ENCODE peak calls at places on chromosomes 7 and 10, in eight cellular contexts. One of them, this sample, is unnamed.

GRCh38 chr10:36650274-36650673 is 475.1 kb upstream of the ANKRD30A start:
- DNase-seq in Panc1: no peak
- DNase-seq in GM06990: no peak
- DNase-seq in neural progenitor cell: no peak
- DNase-seq in OCI-LY7: no peak
- DNase-seq in brain microvascular endothelial cell: no peak
- DNase-seq in Peyer's patch: no peak
- DNase-seq in kidney: no peak
- DNase-seq in this sample: no peak

GRCh38 chr7:124701955-124702354 is 63.6 kb downstream of the GPR37 start:
- DNase-seq in Panc1: no peak
- DNase-seq in GM06990: no peak
- DNase-seq in neural progenitor cell: no peak
- DNase-seq in OCI-LY7: no peak
- DNase-seq in brain microvascular endothelial cell: no peak
- DNase-seq in Peyer's patch: no peak
- DNase-seq in kidney: no peak
- DNase-seq in this sample: no peak

GRCh38 chr7:55150709-55151108 is 131.9 kb downstream of the EGFR start:
- DNase-seq in Panc1: no peak
- DNase-seq in GM06990: no peak
- DNase-seq in neural progenitor cell: no peak
- DNase-seq in OCI-LY7: no peak
- DNase-seq in brain microvascular endothelial cell: no peak
- DNase-seq in Peyer's patch: no peak
- DNase-seq in kidney: no peak
- DNase-seq in this sample: no peak

GRCh38 chr7:77351539-77352004 is 64.6 kb downstream of the GSAP start:
- DNase-seq in Panc1: no peak
- DNase-seq in GM06990: peak; percentile 83
- DNase-seq in neural progenitor cell: no peak
- DNase-seq in OCI-LY7: peak; percentile 59
- DNase-seq in brain microvascular endothelial cell: no peak
- DNase-seq in Peyer's patch: peak; percentile 84
- DNase-seq in kidney: no peak
- DNase-seq in this sample: no peak

GRCh38 chr7:149126662-149127321 is 668 bp upstream of the ZNF425 start:
- DNase-seq in Panc1: no peak
- DNase-seq in GM06990: peak; percentile 81
- DNase-seq in neural progenitor cell: peak; percentile 30
- DNase-seq in OCI-LY7: peak; percentile 69
- DNase-seq in brain microvascular endothelial cell: no peak
- DNase-seq in Peyer's patch: peak; percentile 73
- DNase-seq in kidney: peak; percentile 86
- DNase-seq in this sample: no peak

GRCh38 chr7:4837041-4837813 is 24.6 kb downstream of the PAPOLB start:
- DNase-seq in Panc1: no peak
- DNase-seq in GM06990: no peak
- DNase-seq in neural progenitor cell: no peak
- DNase-seq in OCI-LY7: no peak
- DNase-seq in brain microvascular endothelial cell: peak; percentile 56
- DNase-seq in Peyer's patch: peak; percentile 19
- DNase-seq in kidney: no peak
- DNase-seq in this sample: no peak

GRCh38 chr7:107180378-107180777 is 11.6 kb downstream of the HBP1 start:
- DNase-seq in Panc1: no peak
- DNase-seq in GM06990: no peak
- DNase-seq in neural progenitor cell: no peak
- DNase-seq in OCI-LY7: no peak
- DNase-seq in brain microvascular endothelial cell: peak; percentile 62
- DNase-seq in Peyer's patch: peak; percentile 66
- DNase-seq in kidney: no peak
- DNase-seq in this sample: no peak

GRCh38 chr7:2796358-2797352 is 47.5 kb downstream of the GNA12 start:
- DNase-seq in Panc1: no peak
- DNase-seq in GM06990: no peak
- DNase-seq in neural progenitor cell: no peak
- DNase-seq in OCI-LY7: no peak
- DNase-seq in brain microvascular endothelial cell: peak; percentile 80
- DNase-seq in Peyer's patch: peak; percentile 78
- DNase-seq in kidney: no peak
- DNase-seq in this sample: no peak

GRCh38 chr7:148501707-148502139 is 88.8 kb upstream of the C7orf33 start:
- DNase-seq in Panc1: no peak
- DNase-seq in GM06990: peak; percentile 71
- DNase-seq in neural progenitor cell: peak; percentile 58
- DNase-seq in OCI-LY7: no peak
- DNase-seq in brain microvascular endothelial cell: no peak
- DNase-seq in Peyer's patch: peak; percentile 66
- DNase-seq in kidney: no peak
- DNase-seq in this sample: no peak

GRCh38 chr10:27470890-27471289 is 33.2 kb upstream of the RAB18 start:
- DNase-seq in Panc1: no peak
- DNase-seq in GM06990: no peak
- DNase-seq in neural progenitor cell: peak; percentile 40
- DNase-seq in OCI-LY7: no peak
- DNase-seq in brain microvascular endothelial cell: no peak
- DNase-seq in Peyer's patch: no peak
- DNase-seq in kidney: no peak
- DNase-seq in this sample: no peak

GRCh38 chr7:46352335-46352954 is 431.4 kb upstream of the IGFBP3 start:
- DNase-seq in Panc1: peak; percentile 43
- DNase-seq in GM06990: peak; percentile 26
- DNase-seq in neural progenitor cell: peak; percentile 87
- DNase-seq in OCI-LY7: peak; percentile 25
- DNase-seq in brain microvascular endothelial cell: peak; percentile 65
- DNase-seq in Peyer's patch: peak; percentile 62
- DNase-seq in kidney: no peak
- DNase-seq in this sample: peak; percentile 12

GRCh38 chr7:120793213-120793936 is 64.6 kb downstream of the TSPAN12 start:
- DNase-seq in Panc1: no peak
- DNase-seq in GM06990: no peak
- DNase-seq in neural progenitor cell: no peak
- DNase-seq in OCI-LY7: no peak
- DNase-seq in brain microvascular endothelial cell: no peak
- DNase-seq in Peyer's patch: no peak
- DNase-seq in kidney: no peak
- DNase-seq in this sample: no peak

GRCh38 chr10:91551856-91552255 is 81.0 kb downstream of the PPP1R3C start:
- DNase-seq in Panc1: peak; percentile 33
- DNase-seq in GM06990: no peak
- DNase-seq in neural progenitor cell: peak; percentile 86
- DNase-seq in OCI-LY7: no peak
- DNase-seq in brain microvascular endothelial cell: peak; percentile 65
- DNase-seq in Peyer's patch: peak; percentile 49
- DNase-seq in kidney: peak; percentile 75
- DNase-seq in this sample: no peak

GRCh38 chr10:4947635-4948596 is 15.3 kb upstream of the AKR1C1 start:
- DNase-seq in Panc1: no peak
- DNase-seq in GM06990: no peak
- DNase-seq in neural progenitor cell: no peak
- DNase-seq in OCI-LY7: no peak
- DNase-seq in brain microvascular endothelial cell: peak; percentile 70
- DNase-seq in Peyer's patch: peak; percentile 55
- DNase-seq in kidney: no peak
- DNase-seq in this sample: peak; percentile 88

GRCh38 chr7:142581341-142581740 is 167.9 kb upstream of the PRSS1 start:
- DNase-seq in Panc1: no peak
- DNase-seq in GM06990: peak; percentile 12
- DNase-seq in neural progenitor cell: no peak
- DNase-seq in OCI-LY7: peak; percentile 55
- DNase-seq in brain microvascular endothelial cell: no peak
- DNase-seq in Peyer's patch: no peak
- DNase-seq in kidney: no peak
- DNase-seq in this sample: no peak

GRCh38 chr10:30538086-30538485 is 91.5 kb downstream of the LYZL2 start:
- DNase-seq in Panc1: no peak
- DNase-seq in GM06990: no peak
- DNase-seq in neural progenitor cell: no peak
- DNase-seq in OCI-LY7: no peak
- DNase-seq in brain microvascular endothelial cell: peak; percentile 22
- DNase-seq in Peyer's patch: no peak
- DNase-seq in kidney: no peak
- DNase-seq in this sample: no peak

DNA sequence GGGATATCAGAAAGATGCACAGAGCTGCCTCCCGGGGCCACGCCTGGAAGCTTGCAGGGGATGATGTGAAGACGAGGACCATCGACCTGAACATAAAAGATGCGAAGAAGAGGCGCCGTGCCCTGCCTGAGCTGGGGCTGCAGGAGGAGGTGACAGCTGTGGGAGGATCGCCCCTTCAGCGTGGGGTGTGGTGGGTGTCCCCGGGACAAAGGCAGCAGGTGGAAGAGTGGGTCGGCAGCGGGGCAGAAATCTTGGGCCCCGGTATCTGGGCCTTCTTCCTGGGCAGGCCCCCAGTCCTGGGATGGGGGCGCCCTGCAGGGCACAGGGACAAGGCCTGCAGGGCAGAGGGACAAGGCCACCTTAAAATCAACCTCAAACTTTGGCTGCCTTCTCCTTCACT is 134.9 kb downstream of the OR13A1 start:
- DNase-seq in Panc1: no peak
- DNase-seq in GM06990: no peak
- DNase-seq in neural progenitor cell: no peak
- DNase-seq in OCI-LY7: no peak
- DNase-seq in brain microvascular endothelial cell: no peak
- DNase-seq in Peyer's patch: no peak
- DNase-seq in kidney: no peak
- DNase-seq in this sample: no peak
- TF ChIP-seq CTCF in Panc1: no peak
- TF ChIP-seq CTCF in GM06990: no peak
- TF ChIP-seq CTCF in neural progenitor cell: no peak
- TF ChIP-seq CTCF in OCI-LY7: no peak
- TF ChIP-seq CTCF in brain microvascular endothelial cell: no peak
- TF ChIP-seq CTCF in Peyer's patch: no peak
- TF ChIP-seq CTCF in kidney: no peak
- TF ChIP-seq CTCF in this sample: no peak

GRCh38 chr10:132202070-132202970 is 15.6 kb downstream of the DPYSL4 start:
- DNase-seq in Panc1: no peak
- DNase-seq in GM06990: no peak
- DNase-seq in neural progenitor cell: no peak
- DNase-seq in OCI-LY7: no peak
- DNase-seq in brain microvascular endothelial cell: no peak
- DNase-seq in Peyer's patch: no peak
- DNase-seq in kidney: peak; percentile 60
- DNase-seq in this sample: no peak
- H3K36me3 ChIP-seq in Panc1: no peaks in the 10 kb centered on the region
- H3K36me3 ChIP-seq in GM06990: no peaks in the 10 kb centered on the region
- H3K36me3 ChIP-seq in neural progenitor cell: no peaks in the 10 kb centered on the region
- H3K36me3 ChIP-seq in OCI-LY7: no peaks in the 10 kb centered on the region
- H3K36me3 ChIP-seq in brain microvascular endothelial cell: no peaks in the 10 kb centered on the region
- H3K36me3 ChIP-seq in Peyer's patch: no peaks in the 10 kb centered on the region
- H3K36me3 ChIP-seq in kidney: no peaks in the 10 kb centered on the region
- H3K36me3 ChIP-seq in this sample: no peaks in the 10 kb centered on the region

GRCh38 chr7:137287651-137288258 is 55.8 kb downstream of the PTN start:
- DNase-seq in Panc1: no peak
- DNase-seq in GM06990: no peak
- DNase-seq in neural progenitor cell: peak; percentile 26
- DNase-seq in OCI-LY7: no peak
- DNase-seq in brain microvascular endothelial cell: peak; percentile 40
- DNase-seq in Peyer's patch: no peak
- DNase-seq in kidney: no peak
- DNase-seq in this sample: no peak
- TF ChIP-seq CTCF in Panc1: peak; percentile 32
- TF ChIP-seq CTCF in GM06990: peak; percentile 15
- TF ChIP-seq CTCF in neural progenitor cell: peak; percentile 71
- TF ChIP-seq CTCF in OCI-LY7: peak; percentile 74
- TF ChIP-seq CTCF in brain microvascular endothelial cell: peak; percentile 38
- TF ChIP-seq CTCF in Peyer's patch: no peak
- TF ChIP-seq CTCF in kidney: no peak
- TF ChIP-seq CTCF in this sample: peak; percentile 24

DNA sequence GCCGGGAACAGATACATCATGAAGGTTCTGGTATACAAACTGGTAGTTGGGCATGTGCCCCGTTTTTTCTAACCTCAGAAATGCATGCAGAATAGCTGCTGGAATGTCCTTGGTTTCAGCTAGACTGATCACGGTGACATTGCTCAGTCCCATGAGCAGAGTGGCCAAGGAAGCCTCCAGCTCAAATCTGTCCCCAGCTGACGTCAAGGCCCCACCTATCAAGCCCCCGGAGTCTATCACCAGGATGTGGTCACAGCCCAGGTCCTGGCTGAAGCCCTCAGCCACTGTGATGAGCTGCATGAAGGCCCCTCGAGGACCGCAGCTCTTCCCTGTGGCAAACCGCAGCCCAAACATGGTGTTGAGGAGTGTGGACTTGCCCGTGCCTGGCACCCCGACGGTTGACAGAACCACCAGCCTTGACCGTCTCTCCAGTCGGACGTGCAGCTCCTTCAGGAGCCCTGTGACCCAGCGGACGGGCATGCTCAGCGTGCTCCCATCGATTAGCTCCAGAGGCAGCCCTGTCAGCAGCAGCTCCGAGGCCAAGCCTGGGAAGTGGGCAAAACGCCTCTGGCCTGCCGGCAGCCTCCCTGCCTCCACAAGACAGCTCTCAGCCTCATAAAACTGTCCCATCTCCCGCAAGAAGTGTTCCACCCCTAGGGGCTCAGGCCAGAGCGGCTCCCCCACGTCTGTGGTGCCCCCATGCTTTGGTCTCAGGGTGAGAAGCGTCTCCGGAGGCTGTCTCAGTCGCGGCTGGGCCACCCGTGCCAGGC is 7.8 kb upstream of the MRPS24 start:
- DNase-seq in Panc1: no peak
- DNase-seq in GM06990: peak; percentile 42
- DNase-seq in neural progenitor cell: no peak
- DNase-seq in OCI-LY7: no peak
- DNase-seq in brain microvascular endothelial cell: no peak
- DNase-seq in Peyer's patch: no peak
- DNase-seq in kidney: no peak
- DNase-seq in this sample: no peak
- H3K36me3 ChIP-seq in Panc1: peaks cover 3% of the 10 kb centered on the region
- H3K36me3 ChIP-seq in GM06990: peaks cover 23% of the 10 kb centered on the region
- H3K36me3 ChIP-seq in neural progenitor cell: no peaks in the 10 kb centered on the region
- H3K36me3 ChIP-seq in OCI-LY7: no peaks in the 10 kb centered on the region
- H3K36me3 ChIP-seq in brain microvascular endothelial cell: peaks cover 28% of the 10 kb centered on the region
- H3K36me3 ChIP-seq in Peyer's patch: peaks cover 67% of the 10 kb centered on the region
- H3K36me3 ChIP-seq in kidney: peaks cover 50% of the 10 kb centered on the region
- H3K36me3 ChIP-seq in this sample: peaks cover 25% of the 10 kb centered on the region

This sample was measured in BJ.